ENCODE peak calls at places on chromosomes 1 and 21, in six cellular contexts. K, L, S, J, E and F are unnamed samples.

GRCh38 chr1:200590001-200590400 is 30.6 kb downstream of the KIF14 start:
- DNase-seq in L (no peak), E (no peak), J (no peak), K (no peak), S (no peak), F (no peak)

GRCh38 chr1:175481126-175482071 is 262.0 kb downstream of the TNR start:
- DNase-seq in K (no peak), E (no peak), S (peak; percentile 16), J (no peak), L (no peak), F (peak; percentile 22)

GRCh38 chr21:43921602-43921978 is 56.6 kb downstream of the AGPAT3 start:
- DNase-seq in J (no peak), L (no peak), K (no peak), E (peak; percentile 4), S (no peak), F (peak; percentile 14)

GRCh38 chr1:210296682-210297081 is 32.0 kb upstream of the HHAT start:
- DNase-seq in K (no peak), E (no peak), L (no peak), S (no peak), J (no peak), F (no peak)

GRCh38 chr1:35656863-35657232 is 15.5 kb upstream of the PSMB2 start:
- DNase-seq in L (no peak), J (no peak), S (peak; percentile 28), E (no peak), K (no peak), F (no peak)

GRCh38 chr1:94966033-94966432 is 39.1 kb upstream of the CNN3 start:
- DNase-seq in J (no peak), L (no peak), E (no peak), K (no peak), S (no peak), F (no peak)

GRCh38 chr1:162856260-162856659 is 4.7 kb downstream of the CCDC190 start:
- DNase-seq in J (no peak), E (peak; percentile 49), K (no peak), L (no peak), S (peak; percentile 96), F (no peak)

GRCh38 chr21:37516998-37517397 is 150.4 kb downstream of the DYRK1A start:
- DNase-seq in L (no peak), S (no peak), K (no peak), E (no peak), J (no peak), F (no peak)

GRCh38 chr21:29265690-29266479 is 32.8 kb upstream of the BACH1 start:
- DNase-seq in K (no peak), J (no peak), L (no peak), E (no peak), S (no peak), F (no peak)

GRCh38 chr21:45318556-45319341 is 31.1 kb upstream of the POFUT2 start:
- DNase-seq in L (no peak), S (peak; percentile 54), E (peak; percentile 91), K (peak; percentile 55), J (no peak), F (no peak)

GRCh38 chr1:15282810-15283474 is 35.9 kb downstream of the FHAD1 start:
- DNase-seq in J (peak; percentile 35), S (no peak), L (no peak), K (peak; percentile 69), E (no peak), F (no peak)

GRCh38 chr1:77406661-77407060 is 124.8 kb downstream of the AK5 start:
- DNase-seq in J (no peak), S (peak; percentile 11), E (no peak), K (no peak), L (no peak), F (no peak)

GRCh38 chr1:25985171-25985570 is 12.7 kb downstream of the PAFAH2 start:
- DNase-seq in L (no peak), K (no peak), J (no peak), E (no peak), S (no peak), F (no peak)

GRCh38 chr1:156705918-156706646 is 699 bp upstream of the CRABP2 start:
- DNase-seq in J (peak; percentile 57), K (peak; percentile 97), E (peak; percentile 69), S (peak; percentile 34), L (peak; percentile 60), F (peak; percentile 56)
- H3K9me3 ChIP-seq in J (no peaks in the 10 kb centered on the region), K (no peaks in the 10 kb centered on the region), E (no peaks in the 10 kb centered on the region), S (no peaks in the 10 kb centered on the region), L (no peaks in the 10 kb centered on the region), F (no peaks in the 10 kb centered on the region)

DNA sequence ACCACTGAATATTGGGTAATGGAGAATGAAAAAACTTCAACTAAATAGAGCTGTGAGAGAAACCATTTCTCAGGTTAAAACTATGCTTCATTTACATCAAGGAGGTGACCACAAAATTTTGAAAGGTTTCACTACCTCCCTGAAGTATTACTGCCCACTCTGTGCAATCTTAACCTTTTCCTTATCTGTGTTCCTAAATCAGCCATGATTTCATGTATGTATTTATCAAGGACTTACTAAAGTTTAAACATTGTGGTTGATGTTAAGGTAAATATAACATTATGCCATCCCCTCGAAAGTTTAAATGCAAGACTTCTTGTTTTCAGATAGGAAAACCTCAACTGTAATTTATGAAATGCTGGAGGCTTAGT is 84.4 kb downstream of the CLEC20A start:
- DNase-seq in L (no peak), J (no peak), E (no peak), S (peak; percentile 70), K (no peak), F (no peak)
- H3K9me3 ChIP-seq in L (no peaks in the 10 kb centered on the region), J (no peaks in the 10 kb centered on the region), E (no peaks in the 10 kb centered on the region), S (no peaks in the 10 kb centered on the region), K (peaks cover 7% of the 10 kb centered on the region), F (no peaks in the 10 kb centered on the region)

GRCh38 chr21:41579692-41580091 is 71.7 kb upstream of the TMPRSS2 start:
- DNase-seq in J (no peak), E (no peak), L (no peak), S (no peak), K (no peak), F (no peak)
- H3K9me3 ChIP-seq in J (no peaks in the 10 kb centered on the region), E (peaks cover 7% of the 10 kb centered on the region), L (no peaks in the 10 kb centered on the region), S (peaks cover 5% of the 10 kb centered on the region), K (peaks cover 32% of the 10 kb centered on the region), F (peaks cover 21% of the 10 kb centered on the region)

DNA sequence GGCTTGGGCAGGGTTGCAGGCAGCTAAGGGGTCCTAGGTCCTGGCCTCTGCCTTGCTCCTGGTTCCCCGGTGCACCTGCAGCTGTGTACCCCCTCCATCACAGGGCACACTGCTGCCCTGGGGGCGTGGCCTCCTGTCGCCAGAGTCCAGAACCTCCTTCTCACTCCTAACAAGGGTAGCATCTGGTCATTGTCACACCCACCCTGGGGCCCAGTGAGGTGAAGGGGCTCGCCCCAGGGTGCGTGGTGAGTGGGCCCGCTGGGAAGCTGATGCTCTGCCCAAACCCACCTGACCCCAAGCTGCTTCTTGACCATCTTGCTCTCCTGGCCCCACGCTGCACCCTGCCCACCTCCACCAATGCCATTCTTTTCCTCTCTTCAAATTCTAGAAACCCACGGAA is 44.5 kb downstream of the AJAP1 start:
- DNase-seq in J (no peak), E (no peak), L (no peak), S (no peak), K (no peak), F (no peak)
- H3K9me3 ChIP-seq in J (no peaks in the 10 kb centered on the region), E (peaks cover 3% of the 10 kb centered on the region), L (no peaks in the 10 kb centered on the region), S (peaks cover 70% of the 10 kb centered on the region), K (no peaks in the 10 kb centered on the region), F (no peaks in the 10 kb centered on the region)

GRCh38 chr1:239511865-239512264 is 125.5 kb downstream of the CHRM3 start:
- DNase-seq in S (no peak), J (no peak), E (no peak), L (no peak), K (no peak), F (no peak)
- H3K9me3 ChIP-seq in S (peaks cover 9% of the 10 kb centered on the region), J (no peaks in the 10 kb centered on the region), E (no peaks in the 10 kb centered on the region), L (no peaks in the 10 kb centered on the region), K (peaks cover 10% of the 10 kb centered on the region), F (no peaks in the 10 kb centered on the region)

GRCh38 chr1:237500566-237500965 is 390.2 kb downstream of the ZP4 start:
- DNase-seq in J (no peak), S (no peak), E (no peak), K (no peak), L (no peak), F (no peak)
- H3K9me3 ChIP-seq in J (no peaks in the 10 kb centered on the region), S (peaks cover 14% of the 10 kb centered on the region), E (no peaks in the 10 kb centered on the region), K (no peaks in the 10 kb centered on the region), L (no peaks in the 10 kb centered on the region), F (no peaks in the 10 kb centered on the region)

GRCh38 chr1:179976970-179977651 is 22.5 kb downstream of the CEP350 start:
- DNase-seq in K (no peak), J (no peak), L (no peak), E (no peak), S (no peak), F (no peak)

GRCh38 chr1:179973198-179974114 is 18.8 kb downstream of the CEP350 start:
- DNase-seq in J (no peak), S (no peak), E (no peak), L (no peak), K (no peak), F (no peak)

GRCh38 chr1:179984101-179984500 is 29.5 kb downstream of the CEP350 start:
- DNase-seq in L (no peak), E (no peak), S (no peak), J (no peak), K (no peak), F (no peak)

DNA sequence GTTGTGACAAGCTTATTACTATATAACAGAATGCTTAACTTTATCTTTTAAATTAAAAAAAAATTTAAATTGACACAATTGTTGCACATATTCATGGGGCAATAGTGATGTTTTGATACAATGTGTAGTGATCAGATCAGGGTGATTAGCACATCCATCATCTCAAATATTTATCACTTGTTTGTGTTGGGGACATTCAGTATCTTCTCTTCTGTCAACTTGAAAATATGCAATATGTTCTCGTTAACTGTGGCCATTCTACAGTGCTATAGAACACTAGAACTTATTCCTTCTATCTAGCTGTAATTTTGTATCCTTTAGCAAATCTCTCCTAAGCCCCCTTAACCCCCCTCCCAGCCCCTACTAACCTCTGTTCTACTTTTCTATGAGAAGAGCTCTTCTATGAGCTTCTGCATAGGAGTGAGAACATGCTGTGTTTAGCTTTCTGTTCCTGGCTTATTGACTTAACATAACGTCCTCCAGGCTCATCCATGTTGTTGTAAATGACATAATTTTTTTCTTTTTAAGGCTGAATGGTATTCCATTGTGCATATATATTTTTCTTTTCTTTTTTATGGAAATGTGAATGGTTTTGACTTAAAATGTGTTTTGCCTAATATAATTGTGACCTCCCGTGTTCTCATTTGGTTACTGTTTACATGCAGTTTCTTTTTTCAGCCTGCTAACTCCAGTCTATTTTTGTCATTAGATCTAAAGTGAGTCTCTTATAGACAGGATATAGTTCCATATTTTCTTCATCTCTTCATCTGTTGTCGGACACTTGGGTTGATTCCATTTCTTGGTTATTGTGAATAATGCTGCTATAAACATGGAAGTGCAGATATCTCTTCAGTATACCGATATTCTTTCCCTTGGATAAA is 23.8 kb downstream of the CEP350 start:
- DNase-seq in S (no peak), E (no peak), J (no peak), L (no peak), K (no peak), F (no peak)
- H3K9me3 ChIP-seq in S (no peaks in the 10 kb centered on the region), E (no peaks in the 10 kb centered on the region), J (no peaks in the 10 kb centered on the region), L (no peaks in the 10 kb centered on the region), K (peaks cover 5% of the 10 kb centered on the region), F (no peaks in the 10 kb centered on the region)